ENCODE peak calls at places on chromosomes 7 and 10, in five cellular contexts. J, D, A, O and K are unnamed samples.

GRCh38 chr7:41058986-41059741 is 643.7 kb downstream of the INHBA start:
- DNase-seq in J (peak), D (no peak), A (peak), O (peak), K (no peak)

GRCh38 chr10:130567436-130567835 is 431.2 kb downstream of the GLRX3 start:
- DNase-seq in J (no peak), D (no peak), A (no peak), O (no peak), K (no peak)

GRCh38 chr10:34854147-34854601 is 39.1 kb upstream of the PARD3 start:
- DNase-seq in J (no peak), D (no peak), A (peak), O (peak), K (peak)

GRCh38 chr10:74206727-74207126 is 55.7 kb downstream of the ADK start:
- DNase-seq in J (no peak), D (no peak), A (no peak), O (no peak), K (no peak)

GRCh38 chr7:67692425-67692824 is 695.8 kb downstream of the TYW1 start:
- DNase-seq in J (no peak), D (no peak), A (peak), O (no peak), K (no peak)

GRCh38 chr10:68981074-68981473 is 7.5 kb upstream of the KIFBP start:
- DNase-seq in J (no peak), D (no peak), A (peak), O (peak), K (peak)

GRCh38 chr10:61142987-61143386 is 199.0 kb upstream of the RHOBTB1 start:
- DNase-seq in J (no peak), D (no peak), A (no peak), O (no peak), K (no peak)

GRCh38 chr10:480498-480927 is 209.0 kb downstream of the DIP2C start:
- DNase-seq in J (no peak), D (no peak), A (no peak), O (no peak), K (no peak)

GRCh38 chr10:47296111-47296894 is 3.7 kb upstream of the GDF10 start:
- DNase-seq in J (no peak), D (no peak), A (no peak), O (peak), K (no peak)

GRCh38 chr7:26011039-26011696 is 140.8 kb upstream of the NFE2L3 start:
- DNase-seq in J (no peak), D (peak), A (no peak), O (no peak), K (no peak)

GRCh38 chr7:47962262-47962661 is 14.0 kb upstream of the PKD1L1 start:
- DNase-seq in J (no peak), D (no peak), A (no peak), O (no peak), K (no peak)

GRCh38 chr7:120052884-120053382 is 220.0 kb upstream of the KCND2 start:
- DNase-seq in J (peak), D (no peak), A (peak), O (peak), K (peak)

GRCh38 chr10:3895045-3895609 is 110.1 kb upstream of the KLF6 start:
- DNase-seq in J (no peak), D (no peak), A (peak), O (no peak), K (peak)

GRCh38 chr10:55019461-55019860 is 218.4 kb upstream of the PCDH15 start:
- DNase-seq in J (no peak), D (no peak), A (no peak), O (peak), K (no peak)

GRCh38 chr7:86950360-86950759 is 109.1 kb downstream of the ELAPOR2 start:
- DNase-seq in J (no peak), D (no peak), A (no peak), O (no peak), K (no peak)

GRCh38 chr7:42115795-42116194 is 121.2 kb downstream of the GLI3 start:
- DNase-seq in J (no peak), D (no peak), A (no peak), O (no peak), K (no peak)

GRCh38 chr10:122132331-122132755 is 138.8 kb upstream of the BTBD16 start:
- DNase-seq in J (no peak), D (no peak), A (no peak), O (no peak), K (no peak)

DNA sequence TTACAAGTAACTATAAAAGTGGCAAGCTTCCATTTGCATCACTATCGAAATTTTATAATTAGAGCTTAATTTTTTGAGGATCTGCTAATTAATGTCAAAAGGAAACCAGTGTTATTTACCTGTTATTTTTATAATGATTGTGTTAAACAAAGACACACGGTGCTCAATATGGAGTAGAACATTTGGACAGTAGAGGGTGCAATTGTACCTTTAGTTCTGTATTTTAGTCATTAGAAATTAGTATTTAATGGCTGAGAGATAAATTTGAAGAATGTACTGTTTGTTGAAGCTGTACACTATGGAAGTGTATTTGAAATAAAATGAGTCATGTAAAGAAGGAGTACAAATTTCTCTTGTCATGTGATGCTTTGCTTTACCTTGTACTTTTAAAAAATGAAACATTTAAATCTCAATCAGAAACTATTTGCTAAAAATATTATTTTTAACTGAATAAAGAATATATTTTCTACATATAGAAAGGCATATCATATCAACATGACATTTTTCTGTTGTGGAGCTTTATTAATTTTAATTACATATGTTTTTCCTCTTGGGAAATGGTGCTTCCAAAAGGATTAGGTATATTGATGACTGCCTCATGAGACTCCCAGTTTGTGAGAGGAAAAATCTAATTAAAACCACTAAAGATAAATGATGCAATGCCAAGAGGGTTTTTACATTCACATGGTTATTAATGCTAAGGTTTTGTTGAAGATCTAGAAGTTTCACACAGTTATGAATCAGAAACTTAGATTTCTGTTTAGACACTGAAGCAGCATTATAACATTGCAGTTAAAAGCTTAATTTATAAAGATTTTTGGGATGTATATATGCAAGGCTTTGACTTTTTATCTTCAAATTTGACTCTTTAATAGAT is 10.4 kb upstream of the PRKG1 start:
- DNase-seq in J (peak), D (no peak), A (peak), O (peak), K (peak)
- TF ChIP-seq CTCF in J (peak), D (peak), A (peak), O (peak), K (peak)

DNA sequence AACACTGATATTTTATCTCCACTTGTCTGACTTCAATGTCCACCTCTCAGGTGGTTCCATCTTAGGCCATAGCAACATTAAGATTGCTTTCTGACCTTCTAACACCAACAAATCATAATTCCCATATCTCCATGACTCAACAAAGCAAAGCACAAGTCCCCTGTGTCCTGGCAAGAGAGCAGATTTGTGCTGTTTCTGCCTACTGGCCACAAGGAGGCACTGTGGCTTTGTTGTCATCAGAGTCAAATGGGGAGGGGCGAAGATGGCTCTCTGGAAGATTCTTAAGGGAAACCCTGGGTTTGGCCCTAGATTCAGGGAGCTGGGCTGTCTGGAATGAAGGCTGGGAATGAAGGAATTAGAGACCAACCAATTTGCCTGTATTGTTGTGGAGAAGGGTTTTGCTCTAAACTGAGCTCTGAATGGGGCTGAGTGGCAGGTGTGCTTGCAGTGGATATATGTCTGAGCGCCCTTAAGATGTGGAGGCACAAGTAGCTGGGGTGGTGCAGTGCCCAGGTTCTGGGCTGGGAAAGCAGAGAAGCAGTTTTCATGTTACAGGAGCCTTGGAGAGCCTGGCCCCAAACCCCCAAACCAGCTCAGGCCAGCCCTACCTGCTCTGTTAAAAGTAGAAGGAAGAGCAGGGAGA is 154.8 kb upstream of the PRSS58 start:
- DNase-seq in J (peak), D (peak), A (peak), O (peak), K (peak)
- TF ChIP-seq CTCF in J (no peak), D (peak), A (peak), O (peak), K (peak)

DNA sequence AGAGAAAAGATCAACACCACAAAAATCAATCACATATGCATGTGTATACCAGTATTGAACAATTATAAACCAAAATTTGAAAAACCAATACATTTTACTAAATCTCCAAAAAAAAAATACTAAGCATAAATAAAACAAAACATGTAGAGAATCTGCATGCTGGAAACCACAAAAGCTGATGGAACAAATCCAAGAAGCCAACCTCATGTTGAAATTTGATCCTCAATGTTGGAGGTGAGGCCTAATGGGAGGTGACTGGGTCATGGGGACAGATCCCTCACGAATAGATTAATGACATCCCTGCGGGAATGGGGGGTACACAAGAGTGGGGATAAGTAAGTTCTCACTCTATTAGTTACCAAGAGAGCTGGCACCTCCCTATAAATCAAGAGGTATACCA is 82.5 kb downstream of the OAT start:
- DNase-seq in J (no peak), D (no peak), A (no peak), O (peak), K (no peak)
- TF ChIP-seq CTCF in J (no peak), D (no peak), A (no peak), O (no peak), K (no peak)

DNA sequence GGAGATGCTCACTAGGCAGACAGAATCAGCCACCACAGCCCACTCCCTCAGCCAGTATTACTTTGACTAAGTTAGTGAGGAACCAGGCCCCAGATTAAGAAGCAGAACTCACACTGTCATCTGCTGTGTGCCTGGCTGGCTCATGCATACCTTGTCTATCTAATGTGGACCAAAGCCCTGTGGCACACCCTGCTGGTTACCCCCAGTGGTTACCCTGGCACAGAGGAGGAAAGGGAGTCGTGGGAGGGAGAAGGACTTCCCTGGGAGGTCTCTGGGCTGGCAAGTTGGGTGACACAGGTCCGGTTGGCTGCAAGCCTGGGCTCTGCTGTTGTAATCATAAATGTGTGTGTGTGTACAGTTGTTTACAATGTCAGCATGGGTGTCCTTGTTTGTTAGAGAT is 7.5 kb upstream of the SH2D4B start:
- DNase-seq in J (peak), D (no peak), A (peak), O (peak), K (peak)
- TF ChIP-seq CTCF in J (no peak), D (no peak), A (peak), O (no peak), K (peak)

DNA sequence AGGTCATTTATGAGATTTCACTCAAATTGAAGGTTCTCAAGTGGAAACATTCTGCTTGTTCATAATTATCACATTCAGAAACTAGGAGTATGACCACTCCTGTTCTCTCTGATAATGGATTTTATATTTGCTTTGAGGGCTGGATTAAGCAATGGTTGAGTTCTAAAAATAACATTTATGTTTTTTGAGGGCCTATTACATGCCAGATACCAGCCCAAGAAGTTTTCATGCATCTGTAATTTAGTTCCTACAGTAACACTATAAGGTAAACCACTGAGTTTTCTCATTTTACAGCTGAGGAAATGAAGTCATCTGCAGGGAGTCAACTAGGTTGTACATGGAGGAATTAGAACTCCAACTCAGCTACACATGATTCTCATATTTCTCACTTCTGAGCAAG is 25.5 kb upstream of the NKX2-3 start:
- DNase-seq in J (no peak), D (no peak), A (no peak), O (no peak), K (no peak)
- TF ChIP-seq CTCF in J (no peak), D (no peak), A (no peak), O (no peak), K (no peak)

GRCh38 chr7:85191383-85191782 is 4.5 kb upstream of the SEMA3D start:
- DNase-seq in J (peak), D (no peak), A (peak), O (peak), K (peak)
- TF ChIP-seq CTCF in J (peak), D (no peak), A (peak), O (peak), K (peak)

DNA sequence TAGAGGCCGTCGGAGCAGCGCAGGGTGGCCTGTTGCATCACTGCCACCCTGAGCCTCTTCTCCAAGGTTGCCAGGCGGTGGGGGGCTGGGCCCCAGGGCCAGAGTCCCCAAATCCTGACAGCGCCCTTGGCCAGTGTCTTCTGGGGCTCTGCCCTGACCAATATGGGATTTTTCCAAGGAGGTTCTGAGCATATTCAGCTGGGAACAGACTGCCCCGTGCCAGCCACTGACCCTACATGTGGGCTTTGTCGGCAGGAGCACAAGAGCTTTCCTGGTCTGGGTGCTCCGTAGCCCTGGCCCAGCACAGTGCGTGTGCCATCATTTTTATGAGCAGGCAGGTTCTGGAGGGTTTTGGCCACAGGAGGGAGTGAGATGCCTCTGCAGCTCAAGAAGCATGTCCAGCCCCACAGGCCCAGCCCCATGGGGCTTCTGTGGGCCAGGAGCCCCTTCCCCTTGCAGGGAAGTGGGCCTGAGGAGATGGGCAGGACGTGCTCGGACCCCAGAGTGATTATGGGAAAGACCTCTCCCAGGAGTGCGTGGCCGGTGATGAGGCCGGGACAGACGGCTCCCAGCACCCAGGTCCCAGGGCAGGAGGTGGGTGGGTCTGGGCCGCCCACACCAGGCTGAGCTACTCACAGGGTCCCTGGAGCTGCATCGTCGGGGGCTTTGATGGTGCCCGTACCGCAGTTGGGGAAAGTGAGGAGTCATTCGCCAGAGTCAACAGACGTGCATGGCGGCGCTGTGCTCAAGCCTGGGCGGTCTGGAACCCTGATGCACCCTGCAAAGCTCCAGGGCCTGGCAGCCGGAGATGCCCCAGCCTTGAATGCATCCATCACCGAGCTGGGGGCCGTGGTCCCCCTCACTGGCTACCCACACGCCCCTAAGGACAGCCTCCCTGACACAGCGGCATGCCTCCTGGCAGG is 66.6 kb downstream of the PWWP2B start:
- DNase-seq in J (no peak), D (no peak), A (peak), O (peak), K (no peak)
- TF ChIP-seq CTCF in J (no peak), D (no peak), A (peak), O (peak), K (peak)